ENCODE peak calls at places on chromosomes 3 and 15, in six cellular contexts. One of them, this sample, is unnamed.

GRCh38 chr3:134317106-134317947 is 56.9 kb downstream of the AMOTL2 start:
- DNase-seq in HCT116: no peak
- DNase-seq in K562: no peak
- DNase-seq in SK-N-SH: no peak
- DNase-seq in HepG2: no peak
- DNase-seq in H1: no peak
- DNase-seq in this sample: no peak

GRCh38 chr15:95940431-95940985 is 390.0 kb upstream of the NR2F2 start:
- DNase-seq in HCT116: no peak
- DNase-seq in K562: no peak
- DNase-seq in SK-N-SH: no peak
- DNase-seq in HepG2: no peak
- DNase-seq in H1: no peak
- DNase-seq in this sample: no peak

GRCh38 chr3:41974223-41974622 is 12.3 kb upstream of the ULK4 start:
- DNase-seq in HCT116: no peak
- DNase-seq in K562: no peak
- DNase-seq in SK-N-SH: no peak
- DNase-seq in HepG2: no peak
- DNase-seq in H1: no peak
- DNase-seq in this sample: no peak

GRCh38 chr3:125229707-125230106 is 17.2 kb upstream of the SLC12A8 start:
- DNase-seq in HCT116: no peak
- DNase-seq in K562: no peak
- DNase-seq in SK-N-SH: no peak
- DNase-seq in HepG2: no peak
- DNase-seq in H1: no peak
- DNase-seq in this sample: no peak

GRCh38 chr15:70523192-70523591 is 240.2 kb downstream of the UACA start:
- DNase-seq in HCT116: no peak
- DNase-seq in K562: no peak
- DNase-seq in SK-N-SH: no peak
- DNase-seq in HepG2: no peak
- DNase-seq in H1: no peak
- DNase-seq in this sample: no peak

GRCh38 chr15:64324513-64324912 is 31.5 kb downstream of the CSNK1G1 start:
- DNase-seq in HCT116: no peak
- DNase-seq in K562: no peak
- DNase-seq in SK-N-SH: no peak
- DNase-seq in HepG2: no peak
- DNase-seq in H1: no peak
- DNase-seq in this sample: no peak

GRCh38 chr3:38136272-38136806 is 588 bp downstream of the ACAA1 start:
- DNase-seq in HCT116: no peak
- DNase-seq in K562: peak
- DNase-seq in SK-N-SH: peak
- DNase-seq in HepG2: no peak
- DNase-seq in H1: no peak
- DNase-seq in this sample: no peak

GRCh38 chr3:64932666-64933342 is 245.0 kb upstream of the ADAMTS9 start:
- DNase-seq in HCT116: no peak
- DNase-seq in K562: no peak
- DNase-seq in SK-N-SH: no peak
- DNase-seq in HepG2: no peak
- DNase-seq in H1: no peak
- DNase-seq in this sample: no peak

GRCh38 chr3:138861755-138862333 is 27.1 kb upstream of the PIK3CB start:
- DNase-seq in HCT116: peak
- DNase-seq in K562: peak
- DNase-seq in SK-N-SH: no peak
- DNase-seq in HepG2: no peak
- DNase-seq in H1: no peak
- DNase-seq in this sample: no peak

GRCh38 chr3:43030162-43030935 is 51.2 kb downstream of the GASK1A start:
- DNase-seq in HCT116: no peak
- DNase-seq in K562: no peak
- DNase-seq in SK-N-SH: no peak
- DNase-seq in HepG2: no peak
- DNase-seq in H1: no peak
- DNase-seq in this sample: no peak

GRCh38 chr3:108389361-108389760 is 93.0 kb downstream of the HHLA2 start:
- DNase-seq in HCT116: no peak
- DNase-seq in K562: no peak
- DNase-seq in SK-N-SH: no peak
- DNase-seq in HepG2: no peak
- DNase-seq in H1: no peak
- DNase-seq in this sample: no peak

GRCh38 chr15:25848769-25849430 is 14.2 kb downstream of the ATP10A start:
- DNase-seq in HCT116: no peak
- DNase-seq in K562: no peak
- DNase-seq in SK-N-SH: peak
- DNase-seq in HepG2: no peak
- DNase-seq in H1: no peak
- DNase-seq in this sample: no peak

GRCh38 chr3:120142236-120142635 is 48.0 kb upstream of the GSK3B start:
- DNase-seq in HCT116: no peak
- DNase-seq in K562: no peak
- DNase-seq in SK-N-SH: no peak
- DNase-seq in HepG2: no peak
- DNase-seq in H1: no peak
- DNase-seq in this sample: no peak

GRCh38 chr3:112736386-112736785 is 95.4 kb upstream of the CCDC80 start:
- DNase-seq in HCT116: no peak
- DNase-seq in K562: no peak
- DNase-seq in SK-N-SH: no peak
- DNase-seq in HepG2: no peak
- DNase-seq in H1: no peak
- DNase-seq in this sample: no peak

GRCh38 chr3:106227068-106227467 is 358.3 kb upstream of the CBLB start:
- DNase-seq in HCT116: no peak
- DNase-seq in K562: no peak
- DNase-seq in SK-N-SH: no peak
- DNase-seq in HepG2: no peak
- DNase-seq in H1: no peak
- DNase-seq in this sample: no peak

GRCh38 chr3:184336484-184337230 is 743 bp upstream of the FAM131A start:
- DNase-seq in HCT116: no peak
- DNase-seq in K562: peak
- DNase-seq in SK-N-SH: peak
- DNase-seq in HepG2: peak
- DNase-seq in H1: no peak
- DNase-seq in this sample: peak

DNA sequence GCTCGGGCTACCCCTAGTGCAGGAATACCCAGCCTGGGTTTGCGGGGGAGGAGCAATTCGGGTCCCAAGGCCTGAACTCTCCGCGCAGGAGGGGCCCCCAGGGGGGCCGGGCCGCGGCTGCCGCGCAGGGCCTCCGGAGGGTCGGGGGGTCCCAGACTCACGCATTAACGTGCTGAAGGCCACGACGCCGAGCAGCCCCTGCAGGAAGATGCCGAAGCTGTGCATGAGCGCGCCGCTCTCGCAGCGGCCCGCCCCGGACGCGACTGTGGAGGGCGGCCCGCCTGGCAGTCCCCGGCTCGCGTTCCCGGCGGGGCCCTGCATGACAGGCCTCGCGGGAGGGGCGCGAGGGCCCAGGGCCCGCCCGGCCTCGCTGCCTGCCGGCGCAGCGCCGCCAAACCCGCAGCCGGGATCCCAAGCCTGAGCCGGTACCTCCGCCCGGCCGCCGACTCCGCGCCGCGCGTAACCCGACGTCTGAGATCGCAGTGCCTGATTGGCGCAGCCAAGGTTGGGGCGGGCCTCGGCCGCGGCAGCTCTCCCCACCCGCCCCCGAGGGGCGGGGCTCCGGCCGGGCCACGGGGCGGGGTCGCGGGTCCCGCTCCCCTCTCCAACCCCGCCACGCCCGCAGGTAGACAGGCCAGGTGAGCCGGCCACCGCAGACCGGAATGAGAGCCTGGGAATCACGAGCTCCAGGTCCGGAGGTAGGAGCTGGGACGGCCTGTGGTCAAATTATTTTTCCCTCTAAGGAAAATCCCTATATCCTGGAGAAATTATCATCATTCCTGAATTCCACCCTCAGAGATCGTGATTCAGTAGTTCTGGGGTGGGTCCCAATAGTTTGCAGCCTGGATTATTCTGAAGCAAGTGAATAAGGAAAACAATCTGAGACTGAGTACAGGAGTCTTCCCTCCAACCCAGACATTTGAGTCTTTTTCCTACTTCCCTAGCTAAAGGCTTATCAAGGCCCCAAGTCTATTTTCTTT is at the start of gene STIMATE:
- DNase-seq in HCT116: peak
- DNase-seq in K562: peak
- DNase-seq in SK-N-SH: peak
- DNase-seq in HepG2: peak
- DNase-seq in H1: peak
- DNase-seq in this sample: peak
- TF ChIP-seq JUND in HCT116: no peak
- TF ChIP-seq JUND in K562: no peak
- TF ChIP-seq JUND in SK-N-SH: no peak
- TF ChIP-seq JUND in HepG2: no peak
- TF ChIP-seq JUND in H1: no peak
- TF ChIP-seq JUND in this sample: no peak

DNA sequence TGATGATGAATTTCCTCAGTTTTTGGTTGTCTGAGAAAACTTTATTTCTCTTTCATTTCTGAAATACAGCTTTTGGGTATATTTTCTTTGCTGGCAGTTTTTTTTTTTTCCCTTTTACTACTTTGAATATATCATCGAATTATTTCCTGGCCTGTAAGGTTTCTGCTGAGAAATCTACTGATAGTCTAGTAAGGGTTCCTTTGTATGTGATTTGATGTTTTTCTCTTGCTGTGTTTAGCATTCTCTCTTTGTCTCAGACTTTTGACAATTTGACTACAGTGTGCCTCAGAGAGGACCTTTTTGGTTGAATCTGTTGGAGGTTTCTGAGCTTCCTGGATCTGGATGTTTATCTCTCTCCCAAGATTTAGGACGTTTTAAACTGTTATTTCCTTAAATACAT is 336.0 kb downstream of the CACNA2D3 start:
- DNase-seq in HCT116: no peak
- DNase-seq in K562: no peak
- DNase-seq in SK-N-SH: no peak
- DNase-seq in HepG2: no peak
- DNase-seq in H1: no peak
- DNase-seq in this sample: no peak
- TF ChIP-seq JUND in HCT116: no peak
- TF ChIP-seq JUND in K562: no peak
- TF ChIP-seq JUND in SK-N-SH: no peak
- TF ChIP-seq JUND in HepG2: no peak
- TF ChIP-seq JUND in H1: no peak
- TF ChIP-seq JUND in this sample: no peak

GRCh38 chr3:135848051-135848450 is 117.5 kb upstream of the PPP2R3A start:
- DNase-seq in HCT116: no peak
- DNase-seq in K562: no peak
- DNase-seq in SK-N-SH: no peak
- DNase-seq in HepG2: no peak
- DNase-seq in H1: no peak
- DNase-seq in this sample: no peak

GRCh38 chr3:135849827-135850226 is 115.7 kb upstream of the PPP2R3A start:
- DNase-seq in HCT116: no peak
- DNase-seq in K562: no peak
- DNase-seq in SK-N-SH: no peak
- DNase-seq in HepG2: no peak
- DNase-seq in H1: no peak
- DNase-seq in this sample: no peak

GRCh38 chr3:135851201-135852061 is 114.1 kb upstream of the PPP2R3A start:
- DNase-seq in HCT116: no peak
- DNase-seq in K562: no peak
- DNase-seq in SK-N-SH: no peak
- DNase-seq in HepG2: no peak
- DNase-seq in H1: no peak
- DNase-seq in this sample: no peak

DNA sequence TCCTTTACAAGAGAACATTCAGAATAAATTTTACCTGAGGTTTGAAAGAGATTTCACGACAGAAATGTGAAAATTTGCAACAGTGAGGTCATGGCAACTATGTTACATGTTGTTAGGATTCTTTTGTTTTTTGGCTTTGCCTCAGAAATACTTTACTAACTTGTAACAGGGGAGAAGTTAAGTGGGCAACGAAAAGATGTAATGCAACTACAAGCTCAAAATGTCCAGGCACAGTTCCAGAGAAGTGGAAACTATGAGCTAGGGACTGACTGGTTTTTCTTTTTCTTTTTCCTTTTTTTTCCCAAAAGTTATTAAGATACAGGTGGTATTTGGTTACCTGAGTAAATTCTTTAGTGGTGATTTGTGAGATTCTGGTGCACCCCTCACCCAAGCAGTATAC is 111.5 kb upstream of the PPP2R3A start:
- DNase-seq in HCT116: no peak
- DNase-seq in K562: no peak
- DNase-seq in SK-N-SH: no peak
- DNase-seq in HepG2: no peak
- DNase-seq in H1: no peak
- DNase-seq in this sample: no peak
- TF ChIP-seq JUND in HCT116: no peak
- TF ChIP-seq JUND in K562: no peak
- TF ChIP-seq JUND in SK-N-SH: no peak
- TF ChIP-seq JUND in HepG2: no peak
- TF ChIP-seq JUND in H1: no peak
- TF ChIP-seq JUND in this sample: no peak

GRCh38 chr15:90106522-90107117 is 4.4 kb upstream of the IDH2 start:
- DNase-seq in HCT116: no peak
- DNase-seq in K562: peak
- DNase-seq in SK-N-SH: peak
- DNase-seq in HepG2: no peak
- DNase-seq in H1: no peak
- DNase-seq in this sample: peak
- TF ChIP-seq JUND in HCT116: no peak
- TF ChIP-seq JUND in K562: peak
- TF ChIP-seq JUND in SK-N-SH: no peak
- TF ChIP-seq JUND in HepG2: no peak
- TF ChIP-seq JUND in H1: no peak
- TF ChIP-seq JUND in this sample: no peak

GRCh38 chr15:66679657-66680108 is 22.4 kb upstream of the SMAD6 start:
- DNase-seq in HCT116: no peak
- DNase-seq in K562: peak
- DNase-seq in SK-N-SH: peak
- DNase-seq in HepG2: peak
- DNase-seq in H1: no peak
- DNase-seq in this sample: no peak
- TF ChIP-seq JUND in HCT116: no peak
- TF ChIP-seq JUND in K562: peak
- TF ChIP-seq JUND in SK-N-SH: no peak
- TF ChIP-seq JUND in HepG2: no peak
- TF ChIP-seq JUND in H1: no peak
- TF ChIP-seq JUND in this sample: no peak

This sample was measured in T47D.